ENCODE peak calls at places on chromosomes 3 and 15, in four cellular contexts. Y is GM12878, D is K562, K is HepG2. Z is an unnamed sample.

GRCh38 chr3:34001022-34001421 is 202.6 kb downstream of the PDCD6IP start:
- DNase-seq in D (no peak), K (peak; percentile 92), Y (no peak), Z (no peak)

GRCh38 chr3:58073315-58074125 is 65.3 kb downstream of the FLNB start:
- DNase-seq in Y (no peak), D (no peak), K (no peak), Z (no peak)

GRCh38 chr3:27963519-27963918 is 241.4 kb upstream of the EOMES start:
- DNase-seq in Y (no peak), K (no peak), D (no peak), Z (no peak)

GRCh38 chr3:157263027-157263426 is 103.1 kb upstream of the CCNL1 start:
- DNase-seq in K (no peak), D (no peak), Y (no peak), Z (no peak)

GRCh38 chr15:33547876-33548275 is 237.1 kb downstream of the RYR3 start:
- DNase-seq in Y (no peak), D (no peak), K (peak; percentile 13), Z (peak; percentile 22)

GRCh38 chr3:170524072-170524471 is 61.8 kb downstream of the SLC7A14 start:
- DNase-seq in K (no peak), Y (no peak), D (no peak), Z (no peak)

GRCh38 chr3:81446806-81447205 is 314.6 kb downstream of the GBE1 start:
- DNase-seq in K (no peak), Y (no peak), D (no peak), Z (no peak)

GRCh38 chr3:58986654-58987053 is 63.2 kb downstream of the CFAP20DC start:
- DNase-seq in K (no peak), D (no peak), Y (no peak), Z (no peak)

GRCh38 chr3:186471781-186472180 is 72.4 kb downstream of the CRYGS start:
- DNase-seq in K (no peak), Y (no peak), D (no peak), Z (no peak)

GRCh38 chr3:141255864-141256263 is 24.2 kb downstream of the PXYLP1 start:
- DNase-seq in Y (no peak), K (peak; percentile 35), D (peak; percentile 71), Z (peak; percentile 46)

GRCh38 chr3:178901204-178901603 is 170.4 kb downstream of the ZMAT3 start:
- DNase-seq in D (no peak), Y (no peak), K (no peak), Z (no peak)

GRCh38 chr3:101133638-101134037 is 140.4 kb upstream of the ABI3BP start:
- DNase-seq in K (no peak), D (no peak), Y (no peak), Z (no peak)

GRCh38 chr3:61530355-61530754 is 31.0 kb upstream of the PTPRG start:
- DNase-seq in K (peak; percentile 59), D (no peak), Y (no peak), Z (peak; percentile 29)

GRCh38 chr3:59502806-59503205 is 453.0 kb upstream of the CFAP20DC start:
- DNase-seq in K (no peak), Y (no peak), D (no peak), Z (no peak)

GRCh38 chr3:37793889-37794591 is 67.6 kb upstream of the CTDSPL start:
- DNase-seq in Y (no peak), D (no peak), K (no peak), Z (no peak)

GRCh38 chr3:107740992-107741896 is 218.5 kb downstream of the BBX start:
- DNase-seq in Y (no peak), D (no peak), K (peak; percentile 8), Z (peak; percentile 23)

GRCh38 chr3:122301063-122301462 is 24.0 kb upstream of the CSTA start:
- DNase-seq in K (no peak), Y (peak; percentile 70), D (no peak), Z (no peak)

GRCh38 chr15:31150732-31151212 is 49.2 kb upstream of the TRPM1 start:
- DNase-seq in K (no peak), D (no peak), Y (no peak), Z (no peak)

GRCh38 chr3:46280105-46280797 is 38.0 kb downstream of the CCR3 start:
- DNase-seq in K (no peak), Y (no peak), D (no peak), Z (no peak)

GRCh38 chr3:99965077-99965476 is 147.4 kb downstream of the CMSS1 start:
- DNase-seq in D (no peak), Y (no peak), K (no peak), Z (no peak)

GRCh38 chr3:180433172-180433571 is 168.8 kb upstream of the TTC14 start:
- DNase-seq in K (no peak), Y (no peak), D (no peak), Z (no peak)

GRCh38 chr15:73601449-73602425 is 31.5 kb downstream of the NPTN start:
- DNase-seq in K (peak; percentile 33), D (no peak), Y (no peak), Z (peak; percentile 17)

GRCh38 chr15:29934251-29934650 is 112.0 kb upstream of the TJP1 start:
- DNase-seq in D (no peak), K (no peak), Y (no peak), Z (peak; percentile 49)

GRCh38 chr3:126245811-126246727 is 65.7 kb upstream of the ALDH1L1 start:
- DNase-seq in K (peak; percentile 48), D (peak; percentile 32), Y (no peak), Z (peak; percentile 54)

GRCh38 chr3:159649951-159650350 is 338.7 kb upstream of the IL12A start:
- DNase-seq in K (no peak), D (no peak), Y (no peak), Z (no peak)

GRCh38 chr15:66702770-66703539 is 919 bp downstream of the SMAD6 start:
- DNase-seq in D (no peak), K (no peak), Y (no peak), Z (no peak)

GRCh38 chr3:13665582-13666226 is 116.8 kb downstream of the FBLN2 start:
- DNase-seq in D (no peak), Y (no peak), K (no peak), Z (no peak)

GRCh38 chr3:142224482-142225072 is 808 bp downstream of the GK5 start:
- DNase-seq in K (no peak), D (no peak), Y (no peak), Z (no peak)

GRCh38 chr3:171569571-171570132 is 109.4 kb upstream of the TNIK start:
- DNase-seq in D (peak; percentile 39), K (no peak), Y (no peak), Z (peak; percentile 8)

GRCh38 chr3:83934208-83935150 is 1024.3 kb upstream of the CADM2 start:
- DNase-seq in K (peak; percentile 4), Y (peak; percentile 5), D (no peak), Z (peak; percentile 62)

GRCh38 chr15:68025860-68026424 is 28.2 kb upstream of the PIAS1 start:
- DNase-seq in K (peak; percentile 37), D (no peak), Y (no peak), Z (no peak)

GRCh38 chr3:109445210-109445609 is 107.9 kb upstream of the DPPA4 start:
- DNase-seq in Y (no peak), D (no peak), K (no peak), Z (no peak)

GRCh38 chr3:109440353-109440752 is 103.0 kb upstream of the DPPA4 start:
- DNase-seq in Y (no peak), K (no peak), D (no peak), Z (no peak)

DNA sequence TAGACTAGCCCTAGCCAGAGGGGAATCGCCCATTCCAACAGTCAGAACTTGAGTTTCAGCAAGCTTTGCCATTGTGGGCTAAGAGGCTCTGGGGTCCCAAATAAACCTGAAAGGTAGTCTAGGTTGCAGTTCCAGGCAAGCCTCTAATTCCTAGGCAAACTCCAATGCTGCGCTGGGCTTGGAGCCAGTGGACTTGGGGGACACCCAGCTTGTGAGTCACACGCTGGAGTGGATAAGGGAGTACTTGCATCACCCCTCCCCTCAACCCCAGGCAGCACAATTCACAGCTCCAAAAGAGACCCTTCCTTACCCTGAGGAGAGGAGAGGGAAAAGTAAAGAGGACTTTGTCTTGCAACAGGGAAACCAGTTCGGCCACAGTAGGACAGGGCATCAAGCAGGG is 105.2 kb upstream of the DPPA4 start:
- DNase-seq in D (no peak), Y (no peak), K (no peak), Z (no peak)
- TF ChIP-seq MAX in D (no peak), Y (no peak), K (no peak), Z (no peak)

DNA sequence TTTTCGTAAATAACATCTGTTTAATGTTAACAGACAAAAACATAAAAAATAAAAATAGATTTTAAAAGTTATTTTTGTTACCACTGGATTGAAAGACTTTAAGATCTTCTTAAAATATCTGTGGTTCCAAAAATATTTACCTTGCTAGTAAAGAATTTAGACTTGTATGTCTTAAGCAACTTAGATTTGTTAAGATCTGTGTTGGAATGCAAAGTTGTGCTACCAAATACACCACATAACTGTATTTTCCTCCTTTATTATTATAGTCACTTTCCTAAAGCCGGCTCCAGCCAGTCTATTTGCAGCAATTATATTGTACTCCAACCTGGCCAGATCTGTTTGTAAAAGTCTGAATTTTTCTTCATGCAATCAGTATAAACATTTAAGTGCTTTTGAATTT is 63.7 kb downstream of the SPRED1 start:
- DNase-seq in Y (no peak), K (no peak), D (no peak), Z (no peak)
- TF ChIP-seq BHLHE40 in Y (no peak), K (no peak), D (no peak), Z (no peak)

GRCh38 chr3:129942296-129942695 is 32.2 kb upstream of the TRH start:
- DNase-seq in Y (no peak), D (peak; percentile 53), K (peak; percentile 58), Z (peak; percentile 60)
- TF ChIP-seq MAX in Y (no peak), D (no peak), K (no peak), Z (no peak)

GRCh38 chr3:73055583-73056364 is 5.7 kb upstream of the EBLN2 start:
- DNase-seq in Y (no peak), D (no peak), K (no peak), Z (no peak)
- TF ChIP-seq BHLHE40 in Y (no peak), D (no peak), K (no peak), Z (no peak)

GRCh38 chr15:64213646-64214045 is 50.8 kb upstream of the PPIB start:
- DNase-seq in D (no peak), Y (no peak), K (no peak), Z (no peak)

GRCh38 chr15:64205202-64205601 is 42.4 kb upstream of the PPIB start:
- DNase-seq in K (no peak), Y (no peak), D (peak; percentile 53), Z (no peak)

GRCh38 chr15:64211696-64212095 is 48.9 kb upstream of the PPIB start:
- DNase-seq in Y (no peak), D (no peak), K (no peak), Z (no peak)

GRCh38 chr15:64209680-64210334 is 47.0 kb upstream of the PPIB start:
- DNase-seq in Y (peak; percentile 9), D (peak; percentile 29), K (peak; percentile 32), Z (peak; percentile 33)
- TF ChIP-seq MAX in Y (no peak), D (no peak), K (no peak), Z (no peak)

GRCh38 chr3:69178100-69178499 is 55.7 kb upstream of the LMOD3 start:
- DNase-seq in Y (no peak), D (no peak), K (no peak), Z (no peak)

GRCh38 chr3:69178838-69179739 is 56.7 kb upstream of the LMOD3 start:
- DNase-seq in Y (no peak), K (peak; percentile 93), D (no peak), Z (no peak)

GRCh38 chr3:69172058-69172457 is 49.7 kb upstream of the LMOD3 start:
- DNase-seq in Y (no peak), K (no peak), D (no peak), Z (no peak)

GRCh38 chr3:69174435-69174834 is 52.0 kb upstream of the LMOD3 start:
- DNase-seq in D (no peak), Y (no peak), K (no peak), Z (no peak)

GRCh38 chr3:69174871-69175737 is 52.7 kb upstream of the LMOD3 start:
- DNase-seq in Y (no peak), K (no peak), D (no peak), Z (no peak)
- TF ChIP-seq BHLHE40 in Y (no peak), K (no peak), D (no peak), Z (no peak)

Z was measured in A549.